ENCODE peak calls at places on chromosomes 2 and 18, in eight cellular contexts. Q is HCT116, U is tibial nerve, D is HepG2, Y is endothelial cell of umbilical vein, K is upper lobe of left lung, A is stomach, M is NB4. G is an unnamed sample.
A peak's percentile ranks its signal among the peaks of the same experiment; 100 is the strongest.

GRCh38 chr2:71181316-71181715 is 45.6 kb downstream of the PAIP2B start:
- DNase-seq in U (no peak), K (no peak), Q (no peak), A (no peak), M (no peak), Y (no peak), D (peak; percentile 18), G (no peak)

GRCh38 chr18:68714356-68714706 is 577 bp downstream of the TMX3 start:
- DNase-seq in U (peak; percentile 21), D (peak; percentile 4), K (no peak), Q (no peak), M (peak; percentile 40), Y (peak; percentile 55), A (no peak), G (no peak)

GRCh38 chr2:226583715-226584114 is 215.9 kb downstream of the IRS1 start:
- DNase-seq in A (no peak), D (peak; percentile 94), M (no peak), Q (peak; percentile 66), U (no peak), K (no peak), Y (peak; percentile 60), G (no peak)

GRCh38 chr18:70044626-70045025 is 97.0 kb upstream of the CD226 start:
- DNase-seq in K (no peak), Y (peak; percentile 94), D (no peak), U (no peak), M (peak; percentile 4), Q (peak; percentile 37), A (no peak), G (no peak)

GRCh38 chr2:207616185-207616584 is 9.0 kb downstream of the METTL21A start:
- DNase-seq in Y (peak; percentile 21), Q (no peak), M (no peak), U (no peak), A (no peak), K (no peak), D (no peak), G (no peak)

GRCh38 chr2:159326569-159327255 is 40.2 kb upstream of the WDSUB1 start:
- DNase-seq in M (peak; percentile 28), A (no peak), D (no peak), Y (no peak), K (no peak), Q (no peak), U (no peak), G (no peak)

GRCh38 chr2:18740428-18740827 is 151.1 kb upstream of the NT5C1B start:
- DNase-seq in K (peak; percentile 27), A (no peak), Q (no peak), Y (no peak), D (no peak), U (no peak), M (no peak), G (no peak)

GRCh38 chr2:191713837-191714236 is 35.9 kb downstream of the NABP1 start:
- DNase-seq in U (no peak), D (peak; percentile 24), A (no peak), K (no peak), M (peak; percentile 30), Y (no peak), Q (peak; percentile 23), G (no peak)

GRCh38 chr18:26438980-26439379 is 109.4 kb downstream of the KCTD1 start:
- DNase-seq in M (peak; percentile 40), Q (no peak), U (no peak), K (no peak), A (no peak), Y (no peak), D (no peak), G (no peak)

GRCh38 chr2:70962885-70963878 is 15.2 kb upstream of the ANKRD53 start:
- DNase-seq in D (no peak), K (peak; percentile 63), Q (no peak), Y (no peak), A (no peak), M (no peak), U (peak; percentile 2), G (peak; percentile 11)

GRCh38 chr2:131641414-131642206 is 113.9 kb downstream of the CCDC74A start:
- DNase-seq in A (no peak), Y (no peak), U (no peak), Q (no peak), K (no peak), M (peak; percentile 95), D (no peak), G (no peak)

GRCh38 chr18:39675358-39675757 is 2109.8 kb upstream of the CELF4 start:
- DNase-seq in A (no peak), M (peak; percentile 1), Q (no peak), Y (no peak), D (peak; percentile 4), U (no peak), K (no peak), G (no peak)

GRCh38 chr18:8536922-8537321 is 72.3 kb upstream of the RAB12 start:
- DNase-seq in A (no peak), D (no peak), K (peak; percentile 38), U (no peak), M (no peak), Q (no peak), Y (no peak), G (no peak)

GRCh38 chr2:18518116-18519111 is 42.0 kb downstream of the RDH14 start:
- DNase-seq in Y (no peak), Q (no peak), M (no peak), U (no peak), D (peak; percentile 10), A (no peak), K (no peak), G (no peak)

DNA sequence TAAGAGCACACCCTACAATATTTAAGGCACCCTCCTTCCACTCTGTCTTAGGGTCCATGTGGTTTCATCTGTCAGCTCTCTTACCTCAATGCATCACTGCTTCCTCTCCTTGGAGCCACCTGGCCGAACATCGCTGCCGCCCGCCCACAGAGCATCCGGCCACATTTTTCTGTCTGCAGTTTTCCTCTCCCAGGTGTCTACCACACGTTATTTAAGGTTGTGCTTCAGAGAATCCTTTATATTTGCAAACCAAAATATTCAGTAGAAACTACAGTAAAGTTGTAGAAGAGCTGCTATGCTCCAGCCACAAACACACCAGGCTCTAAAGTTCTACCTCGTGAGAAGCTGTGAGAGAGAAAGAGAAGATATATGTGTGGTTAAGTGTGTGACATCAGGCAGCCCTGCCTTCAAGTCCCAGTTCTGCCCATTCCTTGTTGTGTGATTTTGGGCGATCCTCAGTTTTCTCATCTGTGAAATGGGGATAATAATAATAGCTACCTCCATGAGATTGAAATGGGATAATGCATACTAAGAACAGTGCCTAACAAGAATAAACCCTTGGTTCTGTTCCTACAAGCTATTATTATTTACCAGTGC is 4.9 kb upstream of the STK17B start:
- DNase-seq in Q (no peak), D (no peak), A (peak; percentile 46), K (peak; percentile 80), M (no peak), U (no peak), Y (no peak), G (no peak)
- TF ChIP-seq POLR2A in Q (no peak), D (no peak), A (no peak), K (peak; percentile 36), M (no peak), U (no peak), Y (no peak), G (no peak)

DNA sequence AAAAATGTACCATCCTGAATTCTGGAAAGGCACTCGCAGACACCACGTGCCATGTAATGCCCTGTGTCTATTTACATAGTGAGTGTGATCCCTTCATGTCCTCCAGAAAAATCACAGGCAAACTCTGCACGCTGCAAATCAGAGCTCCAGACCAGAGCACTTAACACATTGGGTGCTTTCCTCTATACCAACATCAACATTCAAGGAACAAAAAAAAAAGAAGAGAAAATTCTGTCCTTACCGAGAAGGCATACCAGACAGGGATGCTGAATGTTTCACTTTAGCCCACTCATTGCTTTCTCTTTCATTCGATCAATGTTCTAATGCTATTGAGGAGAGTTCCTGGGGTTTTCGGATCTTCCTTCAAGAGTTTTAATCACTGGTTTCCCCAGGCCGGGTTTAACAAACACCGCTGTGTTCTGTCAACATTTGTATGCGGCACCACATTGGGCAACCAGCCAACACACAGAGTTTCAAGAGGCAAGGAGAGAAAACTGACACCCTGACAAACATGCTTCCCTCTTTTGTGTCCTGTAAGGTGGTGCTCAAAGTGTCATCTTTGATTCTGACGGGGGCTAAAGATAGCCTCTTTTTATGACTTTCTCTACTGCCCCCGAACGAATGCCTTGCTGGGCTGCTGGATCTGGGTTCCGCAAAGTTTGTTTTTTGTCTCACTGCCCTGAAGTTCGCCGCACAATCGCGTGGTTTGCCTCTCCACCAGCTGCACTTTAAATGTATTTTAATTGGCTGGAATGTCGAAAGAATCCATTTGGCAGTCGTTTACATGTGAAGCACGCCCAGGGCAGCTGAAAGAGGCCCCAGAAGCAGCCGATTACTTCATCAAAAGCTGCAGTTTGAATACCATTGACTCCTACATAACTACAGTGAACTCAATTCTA is 106.4 kb upstream of the NCKAP5 start:
- DNase-seq in Q (no peak), D (peak; percentile 36), M (no peak), Y (peak; percentile 73), A (peak; percentile 74), U (peak; percentile 61), K (no peak), G (peak; percentile 39)
- H3K4me3 ChIP-seq in Q (no peak overlapping the region), D (no peak overlapping the region), M (no peak overlapping the region), Y (peak overlapping the region; percentile 42), A (peak overlapping the region; percentile 26), U (peak overlapping the region; percentile 36), K (no peak overlapping the region), G (no peak overlapping the region)

GRCh38 chr2:230714122-230714453 is 1.4 kb downstream of the CAB39 start:
- DNase-seq in D (peak; percentile 72), Q (no peak), A (no peak), K (no peak), M (peak; percentile 84), U (no peak), Y (peak; percentile 83), G (no peak)

GRCh38 chr2:230713331-230714121 is 884 bp downstream of the CAB39 start:
- DNase-seq in Q (no peak), K (peak; percentile 91), A (peak; percentile 79), U (no peak), Y (peak; percentile 11), D (peak; percentile 46), M (peak; percentile 64), G (peak; percentile 87)

GRCh38 chr2:230717595-230717994 is 5.0 kb downstream of the CAB39 start:
- DNase-seq in A (no peak), Y (no peak), M (peak; percentile 64), Q (no peak), K (no peak), D (no peak), U (no peak), G (no peak)

GRCh38 chr2:230716588-230716987 is 3.9 kb downstream of the CAB39 start:
- DNase-seq in A (no peak), U (no peak), M (no peak), K (no peak), Q (no peak), Y (no peak), D (no peak), G (no peak)

DNA sequence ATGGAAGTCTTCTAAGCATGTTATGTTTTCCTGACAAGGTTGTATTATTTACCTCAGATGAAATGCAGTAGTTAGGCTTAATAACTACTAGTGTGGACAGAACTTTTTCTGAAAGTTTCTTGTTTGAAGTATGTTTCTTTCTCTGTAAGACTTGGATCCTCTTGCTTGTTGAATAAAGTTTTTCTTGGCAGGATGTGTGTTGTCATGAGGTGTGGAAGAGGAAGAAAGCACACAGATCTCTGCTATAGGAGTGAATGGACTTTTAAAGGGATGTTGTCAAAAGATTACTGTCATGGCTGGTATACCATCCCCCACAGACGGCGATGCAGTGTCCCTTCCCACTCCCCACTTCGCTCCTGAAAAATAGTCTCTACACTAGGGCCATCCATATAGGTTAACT is 2.6 kb downstream of the CAB39 start:
- DNase-seq in K (no peak), D (no peak), U (no peak), M (peak; percentile 34), A (no peak), Q (no peak), Y (peak; percentile 60), G (no peak)
- TF ChIP-seq POLR2A in K (no peak), D (no peak), U (no peak), M (no peak), A (no peak), Q (no peak), Y (no peak), G (no peak)

GRCh38 chr2:238615187-238615586 is 188.5 kb downstream of the ASB1 start:
- DNase-seq in U (no peak), Q (no peak), Y (no peak), K (no peak), D (no peak), A (no peak), M (no peak), G (peak; percentile 45)
- H3K4me3 ChIP-seq in U (no peak overlapping the region), Q (no peak overlapping the region), Y (no peak overlapping the region), K (no peak overlapping the region), D (no peak overlapping the region), A (no peak overlapping the region), M (no peak overlapping the region), G (no peak overlapping the region)